ENCODE peak calls at places on chromosomes 12 and 14, in five cellular contexts. B, I, J, V and K are unnamed samples.

GRCh38 chr12:68803948-68804653 is 3.9 kb upstream of the MDM2 start:
- DNase-seq in B (no peak), J (no peak), V (no peak), I (no peak), K (no peak)

GRCh38 chr14:76919431-76919810 is 93.2 kb downstream of the LRRC74A start:
- DNase-seq in J (no peak), V (no peak), B (no peak), I (no peak), K (no peak)

GRCh38 chr12:97713217-97713616 is 250.6 kb downstream of the RMST start:
- DNase-seq in J (no peak), V (no peak), I (no peak), B (no peak), K (no peak)

GRCh38 chr14:69887740-69888657 is 8.8 kb downstream of the SMOC1 start:
- DNase-seq in B (peak; percentile 71), I (no peak), J (no peak), V (no peak), K (no peak)

GRCh38 chr12:29242921-29243431 is 93.9 kb downstream of the FAR2 start:
- DNase-seq in I (no peak), V (no peak), B (no peak), J (no peak), K (no peak)

GRCh38 chr12:43742106-43742505 is 16.5 kb downstream of the PUS7L start:
- DNase-seq in I (no peak), B (peak; percentile 94), V (no peak), J (no peak), K (no peak)

GRCh38 chr12:91380651-91381050 is 198.0 kb upstream of the DCN start:
- DNase-seq in V (no peak), I (no peak), B (no peak), J (no peak), K (no peak)

GRCh38 chr14:73173092-73173735 is 36.9 kb downstream of the PSEN1 start:
- DNase-seq in V (no peak), I (no peak), J (peak; percentile 35), B (peak; percentile 65), K (no peak)

GRCh38 chr14:79842270-79842669 is 369.0 kb downstream of the DIO2 start:
- DNase-seq in J (no peak), B (peak; percentile 92), I (no peak), V (no peak), K (no peak)

DNA sequence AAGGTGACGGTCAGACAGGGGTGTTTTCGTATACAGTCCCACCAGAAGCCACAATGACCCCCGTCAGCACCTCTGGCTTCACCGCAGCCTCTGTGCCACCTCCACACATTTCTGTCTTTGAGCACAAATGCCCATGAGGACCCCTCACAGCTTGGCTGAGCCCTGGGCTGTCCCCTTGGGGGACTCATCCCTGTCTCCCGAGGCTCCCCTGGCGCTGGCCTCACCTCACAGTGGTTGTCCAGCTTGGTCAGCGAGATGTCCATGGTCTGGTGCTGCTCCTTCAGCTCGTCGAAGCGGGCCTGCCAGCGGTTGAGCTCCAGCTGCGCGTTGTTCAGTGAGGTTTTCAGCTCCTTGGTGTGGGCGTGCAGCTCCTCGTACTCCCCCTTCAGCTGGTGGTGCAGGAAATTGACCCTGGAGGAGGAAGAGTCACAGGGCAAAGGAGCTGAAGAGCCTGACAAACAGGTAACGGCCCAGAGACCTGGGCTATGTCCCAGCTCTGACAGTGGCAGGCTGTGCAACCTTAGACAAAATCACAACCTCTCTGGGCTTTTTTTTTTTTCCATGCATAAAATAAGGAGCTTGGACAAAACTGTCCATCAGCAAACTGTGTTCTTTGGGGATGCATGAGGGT is 52.7 kb upstream of the GPR68 start:
- DNase-seq in I (no peak), V (no peak), B (no peak), J (no peak), K (peak; percentile 68)
- H3K36me3 ChIP-seq in I (no peaks in the 10 kb centered on the region), V (no peaks in the 10 kb centered on the region), B (no peaks in the 10 kb centered on the region), J (no peaks in the 10 kb centered on the region), K (peaks cover 20% of the 10 kb centered on the region)

DNA sequence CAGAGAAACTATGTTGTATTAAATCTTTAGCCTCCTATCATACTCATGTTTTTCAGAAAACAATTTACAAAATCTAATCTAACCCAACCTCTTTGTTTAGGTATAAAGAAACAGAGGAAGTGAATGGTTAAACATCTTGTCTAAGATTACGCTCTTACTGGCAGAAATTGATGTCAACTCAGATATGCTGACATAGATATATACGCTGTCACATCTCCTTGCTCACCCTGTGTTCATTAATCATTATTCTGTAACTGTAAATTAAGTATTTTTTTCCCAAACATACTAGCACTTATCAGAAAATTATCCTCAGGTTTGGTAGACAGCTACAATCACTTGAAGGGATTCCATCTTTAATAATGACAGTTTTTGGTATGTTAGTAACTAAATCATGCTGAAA is 1127.6 kb upstream of the SEL1L start:
- DNase-seq in V (no peak), J (no peak), B (no peak), I (no peak), K (no peak)
- H3K9me3 ChIP-seq in V (no peaks in the 10 kb centered on the region), J (no peaks in the 10 kb centered on the region), B (no peaks in the 10 kb centered on the region), I (no peaks in the 10 kb centered on the region), K (no peaks in the 10 kb centered on the region)

DNA sequence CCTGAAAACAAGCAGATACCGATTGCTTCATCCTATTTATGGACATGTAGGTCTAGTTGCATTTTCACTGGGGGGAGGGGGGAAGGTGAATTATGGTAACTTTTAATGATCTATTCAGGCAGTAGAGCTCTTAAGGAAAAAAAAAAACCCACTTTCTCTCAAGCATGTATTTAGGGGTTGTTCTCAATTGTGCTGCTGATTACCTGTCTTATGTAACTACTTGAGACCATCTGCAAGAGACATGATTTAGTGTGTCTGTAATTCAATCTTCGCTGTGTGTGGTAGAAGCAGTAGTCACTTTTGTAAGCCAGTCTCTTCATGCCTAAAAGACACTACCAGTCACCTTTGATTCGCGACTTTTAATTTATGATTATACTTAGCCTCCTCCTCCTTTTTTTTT is 8.9 kb downstream of the CALM1 start:
- DNase-seq in J (no peak), V (no peak), I (no peak), B (no peak), K (no peak)
- H3K36me3 ChIP-seq in J (peaks cover 47% of the 10 kb centered on the region), V (peaks cover 20% of the 10 kb centered on the region), I (peaks cover 71% of the 10 kb centered on the region), B (peaks cover 47% of the 10 kb centered on the region), K (peaks cover 37% of the 10 kb centered on the region)

GRCh38 chr14:68525516-68525915 is 267.4 kb downstream of the ZFP36L1 start:
- DNase-seq in I (no peak), B (no peak), V (no peak), J (no peak), K (no peak)

GRCh38 chr14:68530443-68530842 is 262.4 kb downstream of the ZFP36L1 start:
- DNase-seq in V (no peak), I (no peak), B (no peak), J (no peak), K (no peak)

GRCh38 chr14:68526420-68527105 is 266.3 kb downstream of the ZFP36L1 start:
- DNase-seq in J (no peak), I (no peak), B (no peak), V (peak; percentile 74), K (peak; percentile 76)

GRCh38 chr14:68527329-68527851 is 265.5 kb downstream of the ZFP36L1 start:
- DNase-seq in I (no peak), B (no peak), J (no peak), V (peak; percentile 76), K (peak; percentile 75)

DNA sequence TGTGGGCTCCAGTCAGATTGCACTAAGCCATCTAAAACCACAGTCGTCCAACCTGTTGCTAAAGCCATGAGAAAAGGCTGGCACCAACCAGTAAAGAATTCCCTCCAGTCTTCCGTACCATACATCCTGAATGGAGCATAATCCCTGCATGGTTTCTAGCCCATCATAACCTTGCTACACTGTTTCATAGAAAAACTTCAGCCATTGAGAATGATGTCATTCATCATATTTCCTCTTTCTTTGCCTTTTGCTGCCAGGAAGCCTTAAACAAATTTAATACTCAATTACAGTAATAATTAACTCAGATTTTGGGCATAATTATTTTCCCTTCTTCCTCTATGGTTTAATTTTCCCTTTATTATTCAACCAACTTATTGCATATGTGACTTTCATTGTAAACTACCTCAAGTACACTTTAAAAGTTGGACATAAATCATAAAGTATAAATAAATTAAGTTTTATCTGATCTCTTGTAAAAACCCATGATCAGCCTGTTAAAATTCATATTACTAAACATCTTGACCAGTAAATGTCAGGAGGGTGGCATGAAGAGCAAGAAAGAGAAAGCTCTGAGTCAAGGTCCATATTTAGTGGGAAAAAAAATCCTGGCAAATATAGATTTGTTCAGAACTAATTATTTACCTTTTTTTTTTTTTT is 264.7 kb downstream of the ZFP36L1 start:
- DNase-seq in B (no peak), J (no peak), I (no peak), V (no peak), K (no peak)
- H3K9me3 ChIP-seq in B (peaks cover 5% of the 10 kb centered on the region), J (no peaks in the 10 kb centered on the region), I (no peaks in the 10 kb centered on the region), V (peaks cover 34% of the 10 kb centered on the region), K (no peaks in the 10 kb centered on the region)

GRCh38 chr14:33393155-33393894 is 454.6 kb downstream of the NPAS3 start:
- DNase-seq in V (no peak), B (no peak), J (no peak), I (no peak), K (no peak)
- H3K36me3 ChIP-seq in V (no peaks in the 10 kb centered on the region), B (no peaks in the 10 kb centered on the region), J (no peaks in the 10 kb centered on the region), I (no peaks in the 10 kb centered on the region), K (no peaks in the 10 kb centered on the region)

GRCh38 chr14:31746326-31746725 is 185.1 kb downstream of the NUBPL start:
- DNase-seq in J (no peak), I (no peak), V (no peak), B (no peak), K (no peak)

GRCh38 chr14:31745741-31746140 is 184.5 kb downstream of the NUBPL start:
- DNase-seq in J (no peak), B (no peak), I (no peak), V (no peak), K (no peak)

GRCh38 chr14:31752867-31753661 is 191.9 kb downstream of the NUBPL start:
- DNase-seq in V (no peak), B (no peak), I (no peak), J (no peak), K (peak; percentile 29)

DNA sequence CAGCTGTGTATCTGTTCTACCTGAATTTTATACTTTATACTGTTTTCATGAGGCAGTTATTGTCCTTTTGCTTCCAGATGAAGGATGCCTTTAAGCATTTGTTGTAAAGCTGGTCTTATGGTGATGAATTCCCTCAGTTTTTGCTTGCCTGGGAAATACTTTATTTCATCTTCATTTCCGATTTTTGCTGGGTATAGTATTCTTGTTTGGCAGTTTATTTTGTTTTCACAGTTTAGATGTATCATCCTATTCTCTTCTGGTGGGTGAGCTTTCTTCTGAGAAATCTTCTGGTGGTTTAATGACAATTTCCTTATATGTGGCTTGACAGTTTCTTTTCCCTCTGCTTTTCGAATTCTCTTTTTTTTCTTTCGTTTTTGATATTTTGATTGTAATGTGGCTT is 188.1 kb downstream of the NUBPL start:
- DNase-seq in I (no peak), B (no peak), V (no peak), J (no peak), K (no peak)
- H3K9me3 ChIP-seq in I (no peaks in the 10 kb centered on the region), B (no peaks in the 10 kb centered on the region), V (peaks cover 10% of the 10 kb centered on the region), J (no peaks in the 10 kb centered on the region), K (peaks cover 24% of the 10 kb centered on the region)

GRCh38 chr12:125902991-125903390 is 837.8 kb downstream of the AACS start:
- DNase-seq in B (no peak), V (no peak), J (no peak), I (no peak), K (no peak)
- H3K36me3 ChIP-seq in B (no peaks in the 10 kb centered on the region), V (no peaks in the 10 kb centered on the region), J (no peaks in the 10 kb centered on the region), I (no peaks in the 10 kb centered on the region), K (no peaks in the 10 kb centered on the region)

DNA sequence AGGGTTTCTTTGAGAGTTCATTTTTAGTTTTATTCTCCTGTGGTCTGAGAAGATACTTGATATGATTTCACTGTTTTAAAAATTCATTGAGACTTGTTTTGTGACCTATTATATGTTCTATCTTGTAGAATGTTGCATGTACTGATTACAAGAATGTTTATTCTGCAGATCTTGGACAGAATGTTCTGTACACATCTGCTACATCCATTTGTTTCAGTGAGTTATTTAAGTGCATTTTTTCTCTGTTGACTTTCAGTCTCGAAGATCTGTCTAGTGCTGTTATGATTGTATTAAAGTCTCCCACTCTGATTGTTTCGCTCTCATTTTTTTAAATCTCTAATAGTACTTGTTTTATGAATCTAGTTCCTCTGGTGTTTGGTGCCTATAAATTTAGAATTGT is 1319.8 kb downstream of the TMEM121 start:
- DNase-seq in J (no peak), B (no peak), I (no peak), V (no peak), K (no peak)
- H3K9me3 ChIP-seq in J (peaks cover 3% of the 10 kb centered on the region), B (peaks cover 25% of the 10 kb centered on the region), I (no peaks in the 10 kb centered on the region), V (no peaks in the 10 kb centered on the region), K (no peaks in the 10 kb centered on the region)